ENCODE peak calls at places on chromosomes 11 and 22, in four cellular contexts. N, E, Z and J are unnamed samples.

GRCh38 chr22:17980638-17981051 is 43.7 kb downstream of the MICAL3 start:
- DNase-seq in N (no peak), E (no peak), Z (no peak), J (no peak)

GRCh38 chr11:36581536-36581935 is 12.8 kb upstream of the IFTAP start:
- DNase-seq in N (no peak), E (no peak), Z (no peak), J (no peak)

GRCh38 chr11:130580372-130580771 is 131.9 kb downstream of the ADAMTS15 start:
- DNase-seq in N (peak; percentile 78), E (no peak), Z (no peak), J (peak; percentile 89)

GRCh38 chr11:73399159-73400090 is 23.2 kb downstream of the RELT start:
- DNase-seq in N (no peak), E (no peak), Z (no peak), J (peak; percentile 93)

GRCh38 chr11:60454212-60454611 is 1.4 kb upstream of the MS4A1 start:
- DNase-seq in N (no peak), E (no peak), Z (no peak), J (peak; percentile 27)

GRCh38 chr22:50527921-50528681 is 1.7 kb downstream of the TYMP start:
- DNase-seq in N (no peak), E (no peak), Z (no peak), J (peak; percentile 86)

GRCh38 chr11:57804466-57804865 is 42.9 kb downstream of the CTNND1 start:
- DNase-seq in N (no peak), E (no peak), Z (no peak), J (no peak)

GRCh38 chr11:100640646-100641045 is 46.4 kb upstream of the ARHGAP42 start:
- DNase-seq in N (no peak), E (no peak), Z (no peak), J (peak; percentile 15)

GRCh38 chr22:19680911-19681862 is 33.1 kb upstream of the SEPTIN5 start:
- DNase-seq in N (no peak), E (no peak), Z (no peak), J (no peak)